ENCODE peak calls at places on chromosomes 11 and 22, in eight cellular contexts. One of them, this sample, is unnamed.

GRCh38 chr22:23180301-23180892 is at the start of gene BCR:
- DNase-seq in HEK293T: peak
- DNase-seq in naive thymus-derived CD8-positive, alpha-beta T cell: peak
- DNase-seq in NCI-H2029 treated with DMSO at 0.1 percent for 48 hours: no peak
- DNase-seq in DMS153: peak
- DNase-seq in activated CD4-positive, alpha-beta T cell treated with anti-CD3 and anti-CD28 coated beads, Interleukin-2, amount 10 ng/mL, durations not matched to agents 7 days and 5 days: peak
- DNase-seq in T-cell: peak
- DNase-seq in iPS DF 19.7: no peak
- DNase-seq in this sample: peak

GRCh38 chr11:95456704-95457491 is 225.9 kb upstream of the SESN3 start:
- DNase-seq in T-cell: no peak
- DNase-seq in HEK293T: no peak
- DNase-seq in DMS153: no peak
- DNase-seq in activated CD4-positive, alpha-beta T cell treated with anti-CD3 and anti-CD28 coated beads, Interleukin-2, amount 10 ng/mL, durations not matched to agents 7 days and 5 days: no peak
- DNase-seq in NCI-H2029 treated with DMSO at 0.1 percent for 48 hours: no peak
- DNase-seq in iPS DF 19.7: no peak
- DNase-seq in naive thymus-derived CD8-positive, alpha-beta T cell: no peak
- DNase-seq in this sample: no peak

GRCh38 chr11:118606157-118606843 is 1.1 kb upstream of the PHLDB1 start:
- DNase-seq in naive thymus-derived CD8-positive, alpha-beta T cell: no peak
- DNase-seq in DMS153: no peak
- DNase-seq in iPS DF 19.7: no peak
- DNase-seq in T-cell: no peak
- DNase-seq in HEK293T: no peak
- DNase-seq in activated CD4-positive, alpha-beta T cell treated with anti-CD3 and anti-CD28 coated beads, Interleukin-2, amount 10 ng/mL, durations not matched to agents 7 days and 5 days: no peak
- DNase-seq in NCI-H2029 treated with DMSO at 0.1 percent for 48 hours: no peak
- DNase-seq in this sample: no peak

GRCh38 chr11:18372187-18372586 is 22.2 kb upstream of the LDHA start:
- DNase-seq in T-cell: no peak
- DNase-seq in DMS153: no peak
- DNase-seq in naive thymus-derived CD8-positive, alpha-beta T cell: no peak
- DNase-seq in NCI-H2029 treated with DMSO at 0.1 percent for 48 hours: no peak
- DNase-seq in iPS DF 19.7: no peak
- DNase-seq in activated CD4-positive, alpha-beta T cell treated with anti-CD3 and anti-CD28 coated beads, Interleukin-2, amount 10 ng/mL, durations not matched to agents 7 days and 5 days: no peak
- DNase-seq in HEK293T: no peak
- DNase-seq in this sample: no peak

GRCh38 chr11:64503354-64503753 is 87.7 kb upstream of the SLC22A12 start:
- DNase-seq in DMS153: no peak
- DNase-seq in T-cell: no peak
- DNase-seq in iPS DF 19.7: no peak
- DNase-seq in NCI-H2029 treated with DMSO at 0.1 percent for 48 hours: no peak
- DNase-seq in activated CD4-positive, alpha-beta T cell treated with anti-CD3 and anti-CD28 coated beads, Interleukin-2, amount 10 ng/mL, durations not matched to agents 7 days and 5 days: no peak
- DNase-seq in HEK293T: no peak
- DNase-seq in naive thymus-derived CD8-positive, alpha-beta T cell: no peak
- DNase-seq in this sample: no peak

GRCh38 chr22:48099251-48099650 is 1336.8 kb downstream of the TBC1D22A start:
- DNase-seq in HEK293T: no peak
- DNase-seq in iPS DF 19.7: no peak
- DNase-seq in activated CD4-positive, alpha-beta T cell treated with anti-CD3 and anti-CD28 coated beads, Interleukin-2, amount 10 ng/mL, durations not matched to agents 7 days and 5 days: no peak
- DNase-seq in T-cell: no peak
- DNase-seq in NCI-H2029 treated with DMSO at 0.1 percent for 48 hours: no peak
- DNase-seq in DMS153: no peak
- DNase-seq in naive thymus-derived CD8-positive, alpha-beta T cell: no peak
- DNase-seq in this sample: no peak

GRCh38 chr11:89421718-89422117 is 69.5 kb downstream of the NOX4 start:
- DNase-seq in iPS DF 19.7: no peak
- DNase-seq in NCI-H2029 treated with DMSO at 0.1 percent for 48 hours: no peak
- DNase-seq in T-cell: no peak
- DNase-seq in DMS153: no peak
- DNase-seq in activated CD4-positive, alpha-beta T cell treated with anti-CD3 and anti-CD28 coated beads, Interleukin-2, amount 10 ng/mL, durations not matched to agents 7 days and 5 days: no peak
- DNase-seq in naive thymus-derived CD8-positive, alpha-beta T cell: no peak
- DNase-seq in HEK293T: no peak
- DNase-seq in this sample: no peak

GRCh38 chr11:36258730-36259360 is 30.4 kb downstream of the COMMD9 start:
- DNase-seq in T-cell: no peak
- DNase-seq in iPS DF 19.7: no peak
- DNase-seq in naive thymus-derived CD8-positive, alpha-beta T cell: no peak
- DNase-seq in DMS153: peak
- DNase-seq in HEK293T: peak
- DNase-seq in NCI-H2029 treated with DMSO at 0.1 percent for 48 hours: peak
- DNase-seq in activated CD4-positive, alpha-beta T cell treated with anti-CD3 and anti-CD28 coated beads, Interleukin-2, amount 10 ng/mL, durations not matched to agents 7 days and 5 days: peak
- DNase-seq in this sample: peak

GRCh38 chr11:1805525-1805924 is 29.3 kb upstream of the SYT8 start:
- DNase-seq in activated CD4-positive, alpha-beta T cell treated with anti-CD3 and anti-CD28 coated beads, Interleukin-2, amount 10 ng/mL, durations not matched to agents 7 days and 5 days: no peak
- DNase-seq in DMS153: no peak
- DNase-seq in NCI-H2029 treated with DMSO at 0.1 percent for 48 hours: no peak
- DNase-seq in T-cell: no peak
- DNase-seq in iPS DF 19.7: no peak
- DNase-seq in naive thymus-derived CD8-positive, alpha-beta T cell: no peak
- DNase-seq in HEK293T: no peak
- DNase-seq in this sample: no peak

GRCh38 chr11:87924125-87924524 is 251.1 kb downstream of the RAB38 start:
- DNase-seq in DMS153: no peak
- DNase-seq in activated CD4-positive, alpha-beta T cell treated with anti-CD3 and anti-CD28 coated beads, Interleukin-2, amount 10 ng/mL, durations not matched to agents 7 days and 5 days: no peak
- DNase-seq in iPS DF 19.7: no peak
- DNase-seq in HEK293T: no peak
- DNase-seq in NCI-H2029 treated with DMSO at 0.1 percent for 48 hours: no peak
- DNase-seq in naive thymus-derived CD8-positive, alpha-beta T cell: no peak
- DNase-seq in T-cell: no peak
- DNase-seq in this sample: no peak

GRCh38 chr11:125902927-125903752 is at the start of gene PUS3:
- DNase-seq in naive thymus-derived CD8-positive, alpha-beta T cell: peak
- DNase-seq in DMS153: peak
- DNase-seq in HEK293T: peak
- DNase-seq in iPS DF 19.7: peak
- DNase-seq in activated CD4-positive, alpha-beta T cell treated with anti-CD3 and anti-CD28 coated beads, Interleukin-2, amount 10 ng/mL, durations not matched to agents 7 days and 5 days: peak
- DNase-seq in NCI-H2029 treated with DMSO at 0.1 percent for 48 hours: peak
- DNase-seq in T-cell: peak
- DNase-seq in this sample: peak

GRCh38 chr11:45457649-45458048 is 171.5 kb upstream of the SYT13 start:
- DNase-seq in DMS153: no peak
- DNase-seq in NCI-H2029 treated with DMSO at 0.1 percent for 48 hours: no peak
- DNase-seq in T-cell: no peak
- DNase-seq in activated CD4-positive, alpha-beta T cell treated with anti-CD3 and anti-CD28 coated beads, Interleukin-2, amount 10 ng/mL, durations not matched to agents 7 days and 5 days: no peak
- DNase-seq in HEK293T: no peak
- DNase-seq in naive thymus-derived CD8-positive, alpha-beta T cell: no peak
- DNase-seq in iPS DF 19.7: no peak
- DNase-seq in this sample: no peak

GRCh38 chr11:96228472-96228871 is 114.5 kb downstream of the MAML2 start:
- DNase-seq in HEK293T: no peak
- DNase-seq in T-cell: no peak
- DNase-seq in iPS DF 19.7: no peak
- DNase-seq in naive thymus-derived CD8-positive, alpha-beta T cell: no peak
- DNase-seq in NCI-H2029 treated with DMSO at 0.1 percent for 48 hours: no peak
- DNase-seq in DMS153: no peak
- DNase-seq in activated CD4-positive, alpha-beta T cell treated with anti-CD3 and anti-CD28 coated beads, Interleukin-2, amount 10 ng/mL, durations not matched to agents 7 days and 5 days: no peak
- DNase-seq in this sample: peak

GRCh38 chr11:112343368-112344039 is 82.8 kb upstream of the PLET1 start:
- DNase-seq in iPS DF 19.7: no peak
- DNase-seq in activated CD4-positive, alpha-beta T cell treated with anti-CD3 and anti-CD28 coated beads, Interleukin-2, amount 10 ng/mL, durations not matched to agents 7 days and 5 days: no peak
- DNase-seq in HEK293T: no peak
- DNase-seq in NCI-H2029 treated with DMSO at 0.1 percent for 48 hours: peak
- DNase-seq in naive thymus-derived CD8-positive, alpha-beta T cell: no peak
- DNase-seq in DMS153: peak
- DNase-seq in T-cell: no peak
- DNase-seq in this sample: no peak

GRCh38 chr22:27771637-27772369 is 29.8 kb downstream of the MN1 start:
- DNase-seq in naive thymus-derived CD8-positive, alpha-beta T cell: no peak
- DNase-seq in NCI-H2029 treated with DMSO at 0.1 percent for 48 hours: no peak
- DNase-seq in T-cell: no peak
- DNase-seq in DMS153: no peak
- DNase-seq in iPS DF 19.7: no peak
- DNase-seq in HEK293T: no peak
- DNase-seq in activated CD4-positive, alpha-beta T cell treated with anti-CD3 and anti-CD28 coated beads, Interleukin-2, amount 10 ng/mL, durations not matched to agents 7 days and 5 days: no peak
- DNase-seq in this sample: no peak

GRCh38 chr22:37295213-37295886 is 13.0 kb downstream of the CYTH4 start:
- DNase-seq in naive thymus-derived CD8-positive, alpha-beta T cell: no peak
- DNase-seq in iPS DF 19.7: no peak
- DNase-seq in T-cell: no peak
- DNase-seq in HEK293T: no peak
- DNase-seq in NCI-H2029 treated with DMSO at 0.1 percent for 48 hours: no peak
- DNase-seq in activated CD4-positive, alpha-beta T cell treated with anti-CD3 and anti-CD28 coated beads, Interleukin-2, amount 10 ng/mL, durations not matched to agents 7 days and 5 days: peak
- DNase-seq in DMS153: no peak
- DNase-seq in this sample: no peak

GRCh38 chr11:57597461-57597892 is at the start of gene SERPING1:
- DNase-seq in T-cell: no peak
- DNase-seq in activated CD4-positive, alpha-beta T cell treated with anti-CD3 and anti-CD28 coated beads, Interleukin-2, amount 10 ng/mL, durations not matched to agents 7 days and 5 days: no peak
- DNase-seq in HEK293T: no peak
- DNase-seq in NCI-H2029 treated with DMSO at 0.1 percent for 48 hours: no peak
- DNase-seq in iPS DF 19.7: no peak
- DNase-seq in DMS153: no peak
- DNase-seq in naive thymus-derived CD8-positive, alpha-beta T cell: no peak
- DNase-seq in this sample: no peak

GRCh38 chr22:47928626-47929025 is 1166.2 kb downstream of the TBC1D22A start:
- DNase-seq in NCI-H2029 treated with DMSO at 0.1 percent for 48 hours: no peak
- DNase-seq in DMS153: no peak
- DNase-seq in naive thymus-derived CD8-positive, alpha-beta T cell: no peak
- DNase-seq in iPS DF 19.7: no peak
- DNase-seq in activated CD4-positive, alpha-beta T cell treated with anti-CD3 and anti-CD28 coated beads, Interleukin-2, amount 10 ng/mL, durations not matched to agents 7 days and 5 days: no peak
- DNase-seq in HEK293T: no peak
- DNase-seq in T-cell: no peak
- DNase-seq in this sample: no peak

This sample was measured in A549.